ENCODE peak calls at places on chromosomes 7 and 10, in seven cellular contexts. W, C, B, D, T, E and F are unnamed samples.

GRCh38 chr7:94295805-94296204 is 98.9 kb upstream of the COL1A2 start:
- DNase-seq in W (no peak), C (no peak), B (no peak), D (no peak), T (peak), E (peak), F (no peak)

GRCh38 chr10:44627591-44628354 is 242.9 kb upstream of the CXCL12 start:
- DNase-seq in W (no peak), C (no peak), B (no peak), D (no peak), T (peak), E (peak), F (no peak)

GRCh38 chr10:80619036-80619435 is 81.3 kb downstream of the SH2D4B start:
- DNase-seq in W (no peak), C (no peak), B (no peak), D (no peak), T (no peak), E (no peak), F (no peak)

GRCh38 chr7:77799078-77799964 is 748 bp downstream of the PHTF2 start:
- DNase-seq in W (peak), C (peak), B (no peak), D (peak), T (peak), E (peak), F (peak)

GRCh38 chr7:36037121-36037662 is 115.9 kb upstream of the EEPD1 start:
- DNase-seq in W (peak), C (no peak), B (no peak), D (peak), T (peak), E (peak), F (no peak)

GRCh38 chr7:141737118-141737835 is 881 bp upstream of the SSBP1 start:
- DNase-seq in W (no peak), C (no peak), B (no peak), D (no peak), T (peak), E (no peak), F (peak)

GRCh38 chr7:100584677-100585510 is 1.0 kb downstream of the LRCH4 start:
- DNase-seq in W (no peak), C (no peak), B (no peak), D (no peak), T (peak), E (peak), F (peak)

GRCh38 chr10:88089498-88089897 is 226.1 kb downstream of the PTEN start:
- DNase-seq in W (peak), C (no peak), B (no peak), D (peak), T (no peak), E (no peak), F (no peak)

GRCh38 chr10:21464134-21464533 is 61.3 kb downstream of the SKIDA1 start:
- DNase-seq in W (no peak), C (no peak), B (no peak), D (no peak), T (peak), E (no peak), F (no peak)